ENCODE peak calls at places on chromosomes 6 and 20, in four cellular contexts. L is Peyer's patch, H is endodermal cell, R is foreskin fibroblast. N is an unnamed sample.

GRCh38 chr20:44188752-44189151 is 1.8 kb upstream of the JPH2 start:
- DNase-seq in L (no peak), H (peak; percentile 52), R (no peak), N (no peak)

GRCh38 chr6:98295776-98296175 is 538.6 kb upstream of the POU3F2 start:
- DNase-seq in L (no peak), H (peak; percentile 45), R (no peak), N (no peak)

GRCh38 chr20:36273414-36274247 is 32.5 kb upstream of the DLGAP4 start:
- DNase-seq in L (no peak), H (no peak), R (peak; percentile 9), N (no peak)

GRCh38 chr6:152462716-152463115 is 174.4 kb downstream of the SYNE1 start:
- DNase-seq in L (no peak), H (no peak), R (no peak), N (no peak)

GRCh38 chr20:17662333-17663039 is 19.6 kb downstream of the RRBP1 start:
- DNase-seq in L (peak; percentile 54), H (no peak), R (peak; percentile 70), N (no peak)

GRCh38 chr6:1871936-1872335 is 262.2 kb downstream of the FOXC1 start:
- DNase-seq in L (no peak), H (peak; percentile 74), R (no peak), N (no peak)

GRCh38 chr20:41733151-41733550 is 115.0 kb upstream of the CHD6 start:
- DNase-seq in L (no peak), H (no peak), R (no peak), N (no peak)

GRCh38 chr20:17570347-17571152 is 675 bp downstream of the DSTN start:
- DNase-seq in L (peak; percentile 72), H (peak; percentile 78), R (no peak), N (no peak)

GRCh38 chr6:34025112-34025807 is 120.6 kb downstream of the GRM4 start:
- DNase-seq in L (no peak), H (peak; percentile 73), R (no peak), N (no peak)

GRCh38 chr6:44000164-44000842 is 126.9 kb downstream of the MRPL14 start:
- DNase-seq in L (peak; percentile 65), H (peak; percentile 92), R (no peak), N (no peak)
- H3K4me3 ChIP-seq in L (no peak overlapping the region), H (peak overlapping the region; percentile 67), R (no peak overlapping the region), N (no peak overlapping the region)

DNA sequence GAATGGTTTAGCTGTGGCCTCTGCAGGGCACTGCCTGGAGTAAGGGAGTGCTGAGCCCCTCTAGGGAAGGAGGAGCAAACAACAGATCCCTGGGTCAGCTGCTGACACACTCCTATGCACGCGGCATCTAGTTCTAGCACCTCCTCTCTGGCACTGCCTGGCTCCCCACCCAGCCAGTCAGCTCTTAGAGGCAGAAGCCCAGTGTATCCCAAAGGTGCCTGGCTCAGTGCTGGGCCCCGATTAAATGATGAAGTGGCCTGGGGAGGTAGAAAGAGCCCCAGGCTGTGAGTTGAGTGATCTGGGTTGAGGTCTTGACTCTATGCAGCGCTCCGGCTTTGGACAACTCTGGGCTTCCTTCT is 7.6 kb upstream of the VEGFA start:
- DNase-seq in L (no peak), H (no peak), R (no peak), N (no peak)
- TF ChIP-seq CTCF in L (no peak), H (no peak), R (no peak), N (no peak)

DNA sequence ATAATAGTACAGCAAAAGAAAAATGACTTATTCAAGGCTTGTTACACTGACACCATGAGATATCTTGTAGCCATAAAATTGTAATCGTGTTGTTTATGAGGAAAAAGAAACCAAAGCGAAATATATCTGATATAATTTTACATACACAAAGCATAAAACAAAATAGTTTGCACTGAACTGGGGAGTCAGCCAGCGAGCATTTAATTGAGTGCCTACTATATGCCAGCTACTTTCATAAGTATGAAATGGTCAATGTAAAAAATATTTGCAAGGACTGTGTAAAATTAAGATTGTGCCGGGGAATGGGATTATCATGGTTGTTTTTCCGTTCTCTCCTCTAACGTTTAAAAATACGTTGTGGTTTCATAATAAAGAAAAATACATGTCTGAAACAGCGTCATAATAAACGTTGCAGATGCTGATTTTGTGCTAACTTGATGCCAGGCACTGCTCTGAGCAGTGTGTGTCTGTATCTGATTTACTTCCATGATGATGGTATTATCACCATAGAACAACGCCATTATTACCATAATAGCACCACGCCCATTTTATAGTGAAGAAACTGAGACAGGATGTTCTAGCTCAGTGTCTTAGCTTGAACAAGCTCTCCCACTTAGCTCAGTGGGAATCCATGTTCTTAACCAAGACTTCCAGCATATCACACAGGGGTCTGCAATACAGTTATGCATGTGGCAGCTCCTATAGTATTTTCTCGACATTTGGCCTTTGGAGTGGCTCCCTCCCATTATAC is 144.6 kb downstream of the BCAS1 start:
- DNase-seq in L (peak; percentile 42), H (peak; percentile 5), R (no peak), N (no peak)
- H3K4me3 ChIP-seq in L (no peak overlapping the region), H (no peak overlapping the region), R (no peak overlapping the region), N (no peak overlapping the region)

GRCh38 chr6:158999669-159000403 is at the start of gene RSPH3:
- DNase-seq in L (peak; percentile 97), H (peak; percentile 99), R (peak; percentile 93), N (peak; percentile 55)
- TF ChIP-seq CTCF in L (peak; percentile 6), H (peak; percentile 52), R (no peak), N (no peak)

DNA sequence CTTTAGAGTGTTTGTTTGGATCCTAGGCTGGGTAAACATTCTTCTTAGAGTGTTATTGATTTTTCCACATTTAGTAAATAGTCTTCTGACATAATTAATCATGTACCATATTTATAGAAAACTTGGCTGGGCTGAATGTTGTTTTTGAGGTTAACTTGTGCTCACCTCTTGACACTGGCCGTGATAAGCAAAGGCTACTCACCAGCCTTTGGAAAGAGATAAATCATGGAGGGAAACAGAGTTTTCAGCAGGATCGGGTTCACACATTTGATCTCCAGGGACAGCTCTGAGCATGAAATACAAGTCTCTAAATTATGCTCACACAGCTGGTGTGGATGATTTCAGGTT is 6.3 kb upstream of the CD93 start:
- DNase-seq in L (peak; percentile 13), H (no peak), R (no peak), N (no peak)
- H3K4me3 ChIP-seq in L (no peak overlapping the region), H (no peak overlapping the region), R (no peak overlapping the region), N (no peak overlapping the region)

GRCh38 chr6:154805288-154805911 is 72.2 kb downstream of the SCAF8 start:
- DNase-seq in L (no peak), H (no peak), R (peak; percentile 30), N (peak; percentile 13)
- TF ChIP-seq CTCF in L (peak; percentile 7), H (peak; percentile 66), R (peak; percentile 32), N (peak; percentile 46)

N was measured in AG09309.